ENCODE peak calls at places on chromosomes 3 and 15, in ten cellular contexts. X is left lung, Y is RCC 7860, V is psoas muscle, M is Right ventricle myocardium superior, R is endothelial cell, F is NCI-H345, Q is ureter, L is heart left ventricle, W is neuronal stem cell. T is an unnamed sample.

GRCh38 chr15:61115241-61115640 is 113.9 kb downstream of the RORA start:
- DNase-seq in X (no peak), Y (no peak), V (no peak), M (no peak), R (no peak), F (no peak), Q (no peak), L (no peak), W (no peak), T (peak)

GRCh38 chr3:33006571-33007286 is 55.3 kb downstream of the CCR4 start:
- DNase-seq in X (no peak), Y (no peak), V (no peak), M (no peak), R (no peak), F (no peak), Q (no peak), L (no peak), W (no peak), T (no peak)

GRCh38 chr3:194178693-194179092 is 42.7 kb downstream of the HES1 start:
- DNase-seq in X (no peak), Y (no peak), V (no peak), M (no peak), R (no peak), F (no peak), Q (no peak), L (no peak), W (no peak), T (peak)

GRCh38 chr3:143538577-143538981 is 309.7 kb downstream of the SLC9A9 start:
- DNase-seq in X (no peak), Y (no peak), V (no peak), M (no peak), R (no peak), F (no peak), Q (no peak), L (no peak), W (no peak), T (no peak)

GRCh38 chr3:99172736-99173657 is 271.5 kb upstream of the DCBLD2 start:
- DNase-seq in X (no peak), Y (peak), V (no peak), M (no peak), R (peak), F (no peak), Q (peak), L (no peak), W (peak), T (peak)

GRCh38 chr3:106386050-106386449 is 517.2 kb upstream of the CBLB start:
- DNase-seq in X (no peak), Y (no peak), V (no peak), M (no peak), R (no peak), F (no peak), Q (no peak), L (no peak), W (no peak), T (no peak)

GRCh38 chr3:39934696-39935095 is 125.3 kb downstream of the MYRIP start:
- DNase-seq in X (no peak), Y (no peak), V (no peak), M (no peak), R (no peak), F (no peak), Q (no peak), L (no peak), W (no peak), T (no peak)

GRCh38 chr15:46394463-46394862 is 759.6 kb downstream of the SQOR start:
- DNase-seq in X (no peak), Y (no peak), V (no peak), M (no peak), R (no peak), F (no peak), Q (no peak), L (no peak), W (no peak), T (no peak)

GRCh38 chr3:4945318-4945717 is 33.9 kb upstream of the BHLHE40 start:
- DNase-seq in X (no peak), Y (no peak), V (no peak), M (no peak), R (no peak), F (no peak), Q (no peak), L (no peak), W (no peak), T (no peak)

GRCh38 chr3:160027541-160028195 is 39.0 kb downstream of the IL12A start:
- DNase-seq in X (no peak), Y (peak), V (no peak), M (no peak), R (no peak), F (no peak), Q (no peak), L (no peak), W (no peak), T (peak)

GRCh38 chr3:51591231-51591630 is 52.7 kb downstream of the RAD54L2 start:
- DNase-seq in X (no peak), Y (no peak), V (no peak), M (no peak), R (no peak), F (no peak), Q (no peak), L (no peak), W (no peak), T (no peak)

GRCh38 chr3:178385280-178385952 is 150.8 kb upstream of the KCNMB2 start:
- DNase-seq in X (no peak), Y (peak), V (no peak), M (no peak), R (peak), F (peak), Q (no peak), L (no peak), W (peak), T (peak)

GRCh38 chr15:75109021-75109690 is 85.8 kb downstream of the PPCDC start:
- DNase-seq in X (no peak), Y (no peak), V (no peak), M (no peak), R (no peak), F (no peak), Q (no peak), L (no peak), W (no peak), T (no peak)

GRCh38 chr3:15693340-15693739 is 91.8 kb downstream of the BTD start:
- DNase-seq in X (no peak), Y (no peak), V (no peak), M (no peak), R (no peak), F (no peak), Q (no peak), L (no peak), W (no peak), T (peak)